ENCODE peak calls at places on chromosomes 13 and 19, in five cellular contexts. Y, C, L, U and Z are unnamed samples.

GRCh38 chr13:96629331-96629730 is 364.9 kb downstream of the OXGR1 start:
- DNase-seq in Y (no peak), C (no peak), L (no peak), U (no peak), Z (no peak)

GRCh38 chr19:2199215-2199614 is 35.5 kb downstream of the DOT1L start:
- DNase-seq in Y (peak), C (no peak), L (no peak), U (no peak), Z (no peak)

GRCh38 chr13:66014757-66015156 is 1215.4 kb downstream of the PCDH9 start:
- DNase-seq in Y (no peak), C (no peak), L (no peak), U (peak), Z (no peak)

GRCh38 chr19:34215006-34215665 is 39.2 kb upstream of the GARRE1 start:
- DNase-seq in Y (no peak), C (no peak), L (no peak), U (no peak), Z (no peak)

GRCh38 chr13:98217597-98217996 is 40.5 kb upstream of the RNF113B start:
- DNase-seq in Y (no peak), C (no peak), L (no peak), U (no peak), Z (no peak)

GRCh38 chr13:111462221-111462764 is 141.9 kb downstream of the TEX29 start:
- DNase-seq in Y (no peak), C (no peak), L (no peak), U (no peak), Z (no peak)

GRCh38 chr13:27583645-27584044 is 36.7 kb downstream of the LNX2 start:
- DNase-seq in Y (no peak), C (no peak), L (no peak), U (peak), Z (no peak)

GRCh38 chr13:110317093-110317492 is 10.0 kb downstream of the COL4A2 start:
- DNase-seq in Y (no peak), C (no peak), L (no peak), U (no peak), Z (no peak)

GRCh38 chr19:42374826-42375376 is 15.2 kb downstream of the CNFN start:
- DNase-seq in Y (no peak), C (no peak), L (no peak), U (no peak), Z (no peak)

GRCh38 chr13:44329909-44330545 is 43.6 kb upstream of the SERP2 start:
- DNase-seq in Y (no peak), C (no peak), L (no peak), U (no peak), Z (no peak)

GRCh38 chr19:51020988-51021651 is 1.6 kb upstream of the KLK10 start:
- DNase-seq in Y (peak), C (no peak), L (no peak), U (peak), Z (no peak)

GRCh38 chr13:108044929-108045328 is 170.4 kb downstream of the LIG4 start:
- DNase-seq in Y (no peak), C (no peak), L (no peak), U (no peak), Z (no peak)

GRCh38 chr19:30374791-30375650 is 2.8 kb downstream of the ZNF536 start:
- DNase-seq in Y (peak), C (no peak), L (no peak), U (no peak), Z (no peak)

GRCh38 chr19:2064788-2065524 is 13.9 kb upstream of the MKNK2 start:
- DNase-seq in Y (no peak), C (peak), L (no peak), U (no peak), Z (no peak)

GRCh38 chr19:47232422-47233211 is 1.6 kb upstream of the BBC3 start:
- DNase-seq in Y (no peak), C (peak), L (no peak), U (peak), Z (no peak)

GRCh38 chr19:43435775-43436174 is 21.1 kb downstream of the TEX101 start:
- DNase-seq in Y (no peak), C (no peak), L (no peak), U (no peak), Z (no peak)

GRCh38 chr19:7327802-7328201 is 20.9 kb upstream of the ARHGEF18 start:
- DNase-seq in Y (no peak), C (no peak), L (no peak), U (no peak), Z (no peak)